ENCODE peak calls at places on chromosomes 6 and 20, in seven cellular contexts. P is heart left ventricle; W is CD4-positive, alpha-beta T cell; F is glutamatergic neuron; H is body of pancreas; K is MM.1S; O is NB4. U is an unnamed sample.

GRCh38 chr20:37333848-37334318 is 12.1 kb upstream of the SRC start:
- DNase-seq in H (peak; percentile 42), W (no peak), F (no peak), K (no peak), O (no peak), P (no peak), U (no peak)

GRCh38 chr20:61765871-61766654 is 299.6 kb downstream of the TAF4 start:
- DNase-seq in H (no peak), W (no peak), K (no peak), F (no peak), P (no peak), O (no peak), U (peak; percentile 68)

GRCh38 chr20:23374441-23374840 is 12.5 kb downstream of the GZF1 start:
- DNase-seq in K (no peak), H (no peak), F (no peak), W (no peak), P (no peak), O (no peak), U (no peak)

GRCh38 chr6:27178860-27179259 is 68.6 kb upstream of the PRSS16 start:
- DNase-seq in K (no peak), O (no peak), H (no peak), F (no peak), P (no peak), W (no peak), U (no peak)

GRCh38 chr6:150567823-150568383 is 31.8 kb upstream of the PLEKHG1 start:
- DNase-seq in P (no peak), H (no peak), W (no peak), F (no peak), O (no peak), K (no peak), U (no peak)

GRCh38 chr6:119200774-119201173 is 122.3 kb upstream of the FAM184A start:
- DNase-seq in K (no peak), P (no peak), W (no peak), H (no peak), F (no peak), O (no peak), U (no peak)

GRCh38 chr6:156839591-156840001 is 62.4 kb downstream of the ARID1B start:
- DNase-seq in P (peak; percentile 48), F (no peak), W (no peak), H (peak; percentile 36), K (no peak), O (no peak), U (no peak)

GRCh38 chr6:142913511-142914047 is 31.4 kb downstream of the HIVEP2 start:
- DNase-seq in F (no peak), P (no peak), W (peak; percentile 54), O (peak; percentile 60), K (peak; percentile 62), H (peak; percentile 43), U (no peak)

GRCh38 chr6:32148722-32149576 is 2.8 kb downstream of the PRRT1 start:
- DNase-seq in P (no peak), H (peak; percentile 77), K (no peak), F (peak; percentile 51), W (peak; percentile 59), O (no peak), U (peak; percentile 64)

GRCh38 chr6:32151885-32152311 is at the start of gene PRRT1:
- DNase-seq in H (no peak), F (peak; percentile 29), K (no peak), O (no peak), W (no peak), P (no peak), U (no peak)

GRCh38 chr6:32149577-32149845 is 2.2 kb downstream of the PRRT1 start:
- DNase-seq in O (no peak), F (no peak), K (no peak), W (no peak), H (no peak), P (no peak), U (no peak)

GRCh38 chr6:32151131-32151884 is 431 bp downstream of the PRRT1 start:
- DNase-seq in H (no peak), P (no peak), O (no peak), K (no peak), F (no peak), W (no peak), U (no peak)

DNA sequence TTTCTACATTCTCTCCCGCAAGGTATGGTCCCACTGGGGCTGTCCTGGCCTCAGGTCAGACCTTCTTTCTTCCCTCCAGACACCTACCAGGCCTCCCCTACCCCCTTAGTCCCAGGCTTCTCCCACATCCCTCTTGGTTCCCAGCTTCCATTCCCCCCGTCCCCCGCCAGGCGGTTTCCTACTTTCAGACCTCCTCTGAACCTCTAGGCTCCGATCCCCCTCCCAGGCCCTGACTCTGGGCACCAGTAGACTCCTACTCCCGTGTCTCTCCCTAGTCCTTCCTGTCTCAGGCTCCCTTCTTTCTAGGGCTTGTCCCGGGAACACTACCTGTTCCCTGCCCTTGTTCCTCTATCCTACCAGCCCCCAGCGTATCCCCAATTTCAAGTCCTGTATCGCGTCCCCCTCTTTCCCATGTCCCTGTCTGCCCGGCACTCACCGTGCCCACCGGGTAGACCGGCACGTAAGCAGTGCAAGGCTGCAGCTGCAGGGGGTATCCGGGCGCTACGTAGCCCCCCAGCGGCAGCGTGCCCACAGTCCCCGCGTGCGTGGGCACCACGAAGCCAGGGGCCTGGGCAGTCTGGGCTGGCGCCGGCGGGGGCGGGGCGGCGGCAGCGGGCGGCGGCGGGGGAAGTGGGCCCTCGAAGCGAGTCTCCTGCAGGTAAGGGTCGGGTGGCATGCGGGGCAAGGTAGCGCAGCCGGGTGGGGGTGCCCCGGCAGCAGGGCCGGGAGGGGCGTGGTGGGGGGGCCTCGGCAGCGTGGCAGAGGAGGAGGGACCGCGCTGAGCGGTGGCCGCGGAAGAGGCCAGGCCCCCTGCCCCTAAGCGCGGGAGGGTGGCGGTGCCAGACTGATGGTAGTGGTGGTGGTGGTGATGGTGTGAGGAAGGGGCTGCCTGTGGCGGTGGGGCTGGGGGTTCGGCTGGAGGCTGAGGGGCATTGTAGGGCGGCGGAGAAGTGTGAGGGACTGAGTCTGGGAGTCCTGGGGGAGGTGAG is 1.5 kb downstream of the PRRT1 start:
- DNase-seq in O (no peak), H (no peak), W (no peak), K (no peak), P (no peak), F (peak; percentile 52), U (no peak)
- TF ChIP-seq CTCF in O (no peak), H (no peak), W (no peak), K (no peak), P (no peak), F (no peak), U (no peak)

DNA sequence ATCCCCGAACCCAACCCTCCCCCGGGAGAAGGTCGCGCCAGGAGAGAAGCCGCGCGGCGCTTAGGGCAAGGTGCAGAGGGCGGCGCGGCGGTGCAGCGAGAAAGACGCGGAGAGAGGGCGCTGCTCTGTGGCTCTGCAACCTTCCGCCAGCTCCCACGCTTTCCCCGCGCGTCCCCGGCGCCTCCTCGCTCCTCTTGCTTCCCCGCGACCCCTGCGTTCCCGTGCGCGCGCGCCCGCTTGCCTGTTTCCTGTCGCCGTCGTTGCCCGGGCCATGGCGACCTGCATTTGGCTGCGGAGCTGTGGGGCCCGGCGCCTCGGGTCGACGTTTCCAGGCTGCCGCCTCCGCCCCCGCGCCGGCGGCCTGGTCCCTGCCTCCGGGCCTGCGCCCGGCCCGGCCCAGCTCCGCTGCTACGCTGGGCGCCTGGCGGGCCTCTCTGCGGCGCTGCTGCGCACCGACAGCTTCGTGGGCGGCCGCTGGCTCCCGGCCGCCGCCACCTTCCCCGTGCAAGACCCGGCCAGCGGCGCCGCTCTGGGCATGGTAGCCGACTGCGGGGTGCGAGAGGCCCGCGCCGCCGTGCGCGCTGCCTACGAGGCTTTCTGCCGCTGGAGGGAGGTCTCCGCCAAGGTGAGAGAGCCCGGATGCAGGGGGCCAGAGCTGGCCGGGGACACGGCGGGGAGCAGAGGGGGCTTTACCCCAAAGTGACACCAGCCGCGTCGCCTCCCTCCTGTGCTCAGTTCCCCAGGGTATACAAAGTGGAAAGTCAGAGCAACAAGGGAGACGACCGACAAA is at the start of gene ALDH5A1:
- DNase-seq in P (peak; percentile 77), O (peak; percentile 90), H (peak; percentile 71), K (peak; percentile 73), W (peak; percentile 64), F (peak; percentile 79), U (peak; percentile 40)
- TF ChIP-seq CTCF in P (peak; percentile 51), O (peak; percentile 17), H (no peak), K (peak; percentile 15), W (no peak), F (no peak), U (peak; percentile 19)

GRCh38 chr6:167676666-167677421 is 149.9 kb upstream of the AFDN start:
- DNase-seq in P (peak; percentile 70), K (no peak), F (peak; percentile 69), H (peak; percentile 38), W (no peak), O (no peak), U (no peak)

GRCh38 chr6:167676000-167676665 is 150.6 kb upstream of the AFDN start:
- DNase-seq in W (no peak), P (peak; percentile 66), F (no peak), O (no peak), H (peak; percentile 92), K (no peak), U (no peak)

GRCh38 chr6:167678102-167679101 is 148.3 kb upstream of the AFDN start:
- DNase-seq in F (peak; percentile 89), P (peak; percentile 61), W (no peak), H (peak; percentile 57), K (no peak), O (no peak), U (no peak)

GRCh38 chr6:167679137-167679736 is 147.5 kb upstream of the AFDN start:
- DNase-seq in K (no peak), W (no peak), O (no peak), F (no peak), P (no peak), H (no peak), U (no peak)

DNA sequence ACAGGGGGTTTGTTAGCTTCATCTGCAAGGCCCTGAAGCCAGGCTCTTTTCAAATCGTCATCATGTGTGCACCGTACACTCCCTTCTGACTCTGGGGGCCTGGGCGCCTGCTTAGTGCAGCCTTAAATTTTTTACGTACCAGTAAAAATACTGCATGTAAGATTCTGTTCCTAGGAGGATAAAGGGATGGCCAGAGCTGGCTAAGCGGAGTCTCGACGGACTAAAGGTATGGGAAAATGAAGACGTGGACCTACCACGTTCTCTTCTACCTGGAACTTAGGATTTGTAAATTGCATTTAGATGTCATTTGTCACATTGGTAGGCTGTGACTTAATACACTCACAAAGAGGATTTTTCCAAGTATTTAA is 149.3 kb upstream of the AFDN start:
- DNase-seq in K (no peak), O (no peak), F (no peak), W (no peak), H (no peak), P (no peak), U (no peak)
- TF ChIP-seq CTCF in K (no peak), O (no peak), F (no peak), W (no peak), H (no peak), P (no peak), U (no peak)

DNA sequence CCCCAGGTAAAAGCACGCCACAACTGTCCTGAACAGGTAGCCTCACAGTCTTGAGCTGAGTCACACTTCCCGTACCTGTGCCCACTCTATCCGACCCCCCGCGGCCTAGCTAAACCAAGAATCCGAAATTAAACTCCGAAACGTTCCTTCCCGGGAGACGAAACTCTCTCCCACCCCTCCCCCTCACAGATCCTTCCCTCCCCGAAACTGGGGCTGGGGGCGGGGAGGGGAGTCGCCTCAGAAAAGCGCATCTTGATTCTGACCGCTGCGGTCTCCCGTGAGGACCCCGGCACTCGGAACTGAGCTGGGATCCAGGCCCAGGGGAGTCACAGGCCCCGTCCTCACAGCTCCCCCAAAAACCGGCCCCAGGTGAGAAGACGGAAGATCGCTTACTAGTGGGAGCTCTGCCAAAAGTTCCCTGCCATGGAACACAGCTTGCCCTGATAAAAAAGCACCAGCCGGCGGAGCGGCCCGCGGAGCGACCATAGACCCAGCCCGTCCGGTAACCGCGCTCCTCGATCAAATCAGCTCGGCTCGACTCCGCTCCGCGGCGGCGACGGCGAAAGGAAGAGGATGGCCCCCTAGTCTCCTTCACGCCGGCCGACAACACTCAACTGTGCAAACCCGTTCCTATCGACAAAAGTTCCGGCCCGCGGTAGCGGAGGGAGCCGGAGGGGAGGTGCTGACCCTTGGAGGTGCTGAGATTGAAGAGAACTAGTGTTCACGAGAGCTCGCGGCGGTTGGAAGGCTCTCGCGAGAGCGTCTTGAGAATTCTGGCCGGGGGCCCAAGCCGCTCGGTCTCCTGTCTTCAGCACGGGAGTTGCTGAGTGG is at the start of gene CCNC:
- DNase-seq in W (peak; percentile 88), F (peak; percentile 93), K (peak; percentile 94), H (peak; percentile 96), O (peak; percentile 96), P (peak; percentile 91), U (peak; percentile 96)
- TF ChIP-seq CTCF in W (no peak), F (no peak), K (no peak), H (no peak), O (no peak), P (no peak), U (no peak)